ENCODE peak calls at places on chromosomes 7 and 10, in seven cellular contexts. L is K562, S is SK-N-SH, Q is H1, E is HepG2, W is T47D, A is GM12878. N is an unnamed sample.

GRCh38 chr7:97145068-97145467 is 27.6 kb downstream of the SDHAF3 start:
- DNase-seq in L (no peak), S (peak; percentile 27), A (no peak), Q (no peak), W (peak; percentile 31), E (peak; percentile 32), N (no peak)

GRCh38 chr7:150371996-150372270 is 3.3 kb downstream of the REPIN1 start:
- DNase-seq in L (no peak), W (no peak), Q (no peak), E (no peak), A (no peak), S (no peak), N (no peak)

GRCh38 chr10:43263551-43264323 is 3.1 kb downstream of the RASGEF1A start:
- DNase-seq in W (peak; percentile 38), L (peak; percentile 10), A (no peak), Q (peak; percentile 55), S (peak; percentile 75), E (no peak), N (no peak)

GRCh38 chr10:103066141-103067098 is 126.7 kb downstream of the NT5C2 start:
- DNase-seq in A (no peak), W (no peak), L (no peak), Q (no peak), S (peak; percentile 73), E (no peak), N (no peak)

GRCh38 chr7:265192-265997 is 24.6 kb upstream of the FOXL3 start:
- DNase-seq in A (no peak), S (no peak), E (no peak), Q (no peak), L (no peak), W (no peak), N (no peak)

GRCh38 chr10:33337335-33337854 is 2.9 kb upstream of the NRP1 start:
- DNase-seq in L (no peak), A (no peak), E (no peak), W (no peak), S (no peak), Q (no peak), N (no peak)

GRCh38 chr10:60652628-60653027 is 125.7 kb upstream of the CDK1 start:
- DNase-seq in W (no peak), Q (no peak), L (no peak), A (peak; percentile 13), E (no peak), S (no peak), N (no peak)

GRCh38 chr10:132591166-132591971 is 53.8 kb downstream of the INPP5A start:
- DNase-seq in Q (no peak), S (no peak), L (no peak), W (peak; percentile 2), E (peak; percentile 87), A (no peak), N (no peak)

GRCh38 chr10:68406111-68406814 is 814 bp downstream of the RUFY2 start:
- DNase-seq in L (no peak), S (peak; percentile 84), Q (peak; percentile 85), W (peak; percentile 60), E (peak; percentile 23), A (no peak), N (no peak)

GRCh38 chr10:18368681-18369080 is 228.5 kb downstream of the CACNB2 start:
- DNase-seq in A (no peak), E (no peak), S (no peak), Q (no peak), W (no peak), L (no peak), N (no peak)

GRCh38 chr7:8161398-8161828 is 100.6 kb downstream of the ICA1 start:
- DNase-seq in E (no peak), S (no peak), L (no peak), W (no peak), A (no peak), Q (no peak), N (no peak)

GRCh38 chr7:105876964-105877601 is 684 bp upstream of the ATXN7L1 start:
- DNase-seq in Q (peak; percentile 75), E (peak; percentile 60), W (peak; percentile 41), A (no peak), L (peak; percentile 37), S (peak; percentile 71), N (peak; percentile 4)

GRCh38 chr10:86254526-86255174 is 111.9 kb downstream of the GRID1 start:
- DNase-seq in S (peak; percentile 39), L (no peak), Q (peak; percentile 45), W (no peak), E (no peak), A (no peak), N (peak; percentile 70)

GRCh38 chr7:50567715-50568261 is 2.6 kb upstream of the DDC start:
- DNase-seq in A (no peak), Q (no peak), L (no peak), S (peak; percentile 42), W (no peak), E (no peak), N (no peak)

GRCh38 chr7:11787534-11787933 is 44.5 kb downstream of the THSD7A start:
- DNase-seq in L (no peak), A (no peak), Q (no peak), W (no peak), E (no peak), S (no peak), N (no peak)

GRCh38 chr10:21753497-21754270 is 219.7 kb downstream of the MLLT10 start:
- DNase-seq in A (no peak), S (no peak), E (no peak), Q (no peak), L (no peak), W (no peak), N (no peak)

GRCh38 chr7:106056513-106057203 is 55.5 kb downstream of the SYPL1 start:
- DNase-seq in A (no peak), Q (peak; percentile 71), E (peak; percentile 62), S (peak; percentile 88), W (peak; percentile 83), L (peak; percentile 83), N (peak; percentile 57)

GRCh38 chr10:89916481-89916880 is 215.1 kb downstream of the KIF20B start:
- DNase-seq in W (no peak), S (no peak), A (no peak), L (no peak), E (no peak), Q (no peak), N (no peak)

GRCh38 chr10:116771101-116771705 is 28.8 kb upstream of the HSPA12A start:
- DNase-seq in L (no peak), S (no peak), Q (no peak), E (peak; percentile 80), W (no peak), A (no peak), N (no peak)

GRCh38 chr7:94375167-94375566 is 19.5 kb upstream of the COL1A2 start:
- DNase-seq in Q (no peak), W (no peak), A (no peak), L (no peak), S (no peak), E (no peak), N (no peak)
- TF ChIP-seq JUND in Q (no peak), W (no peak), A (no peak), L (no peak), S (peak; percentile 53), E (no peak), N (no peak)

DNA sequence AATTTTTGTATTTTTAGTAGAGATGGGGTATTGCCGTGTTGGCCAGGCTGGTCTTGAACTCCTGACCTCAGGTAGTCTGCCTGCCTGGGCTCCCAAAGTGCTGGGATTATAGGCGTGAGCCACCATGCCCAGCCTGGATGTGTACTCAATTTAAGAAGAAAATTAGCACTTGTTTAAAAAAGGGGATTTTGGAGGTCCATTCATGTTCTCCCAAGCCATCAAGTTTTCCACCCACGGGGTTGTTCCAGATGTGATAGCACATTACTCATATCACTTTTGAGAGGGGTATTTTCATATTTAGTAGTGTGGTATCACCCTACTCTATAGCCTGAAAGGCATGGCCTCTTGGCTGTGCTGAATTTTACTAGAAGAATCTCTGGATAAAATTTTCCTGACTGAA is 10.5 kb upstream of the SLC26A3 start:
- DNase-seq in S (no peak), W (no peak), L (no peak), E (no peak), A (no peak), Q (no peak), N (no peak)
- TF ChIP-seq JUND in S (no peak), W (no peak), L (no peak), E (no peak), A (no peak), Q (no peak), N (no peak)

GRCh38 chr10:127991543-127992255 is 84.8 kb downstream of the PTPRE start:
- DNase-seq in W (no peak), A (no peak), L (no peak), Q (no peak), E (no peak), S (no peak), N (no peak)

GRCh38 chr10:127993281-127993680 is 86.4 kb downstream of the PTPRE start:
- DNase-seq in A (no peak), W (no peak), E (no peak), S (no peak), Q (no peak), L (no peak), N (no peak)

GRCh38 chr10:127989481-127989964 is 82.6 kb downstream of the PTPRE start:
- DNase-seq in A (no peak), Q (no peak), L (no peak), W (no peak), E (no peak), S (peak; percentile 41), N (no peak)

GRCh38 chr10:127992376-127992775 is 85.5 kb downstream of the PTPRE start:
- DNase-seq in Q (no peak), A (no peak), L (no peak), S (no peak), W (no peak), E (no peak), N (no peak)

GRCh38 chr10:127990846-127991542 is 84.1 kb downstream of the PTPRE start:
- DNase-seq in E (no peak), A (no peak), S (no peak), L (no peak), W (no peak), Q (no peak), N (peak; percentile 65)
- TF ChIP-seq JUND in E (no peak), A (no peak), S (peak; percentile 81), L (no peak), W (no peak), Q (no peak), N (peak; percentile 81)

GRCh38 chr7:2864204-2864985 is 20.3 kb upstream of the GNA12 start:
- DNase-seq in A (no peak), Q (no peak), E (peak; percentile 59), W (no peak), S (no peak), L (no peak), N (no peak)
- TF ChIP-seq JUND in A (no peak), Q (no peak), E (no peak), W (no peak), S (no peak), L (no peak), N (no peak)

GRCh38 chr10:96038476-96039387 is 4.7 kb upstream of the CCNJ start:
- DNase-seq in L (no peak), W (no peak), S (no peak), A (no peak), Q (no peak), E (no peak), N (no peak)
- TF ChIP-seq JUND in L (no peak), W (no peak), S (no peak), A (no peak), Q (no peak), E (no peak), N (no peak)

DNA sequence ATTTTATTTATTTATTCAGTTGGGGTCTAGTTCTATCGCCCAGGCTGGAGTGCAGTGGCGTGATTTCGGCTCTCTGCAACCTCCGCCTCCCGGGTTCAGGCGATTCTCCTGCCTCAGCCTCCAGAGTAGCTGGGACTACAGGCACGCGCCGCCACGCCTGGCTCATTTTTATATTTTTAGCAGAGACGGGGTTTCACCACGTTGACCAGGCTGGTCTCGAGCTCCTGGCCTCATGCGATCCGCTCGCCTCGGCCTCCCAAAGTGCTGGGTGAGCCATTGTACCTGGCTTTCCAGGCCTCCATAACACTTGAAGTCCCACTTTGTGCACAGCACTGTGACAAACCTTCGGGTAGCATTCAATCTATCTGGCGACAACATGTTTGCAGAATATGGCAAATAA is 1.0 kb upstream of the DCLRE1C start:
- DNase-seq in L (no peak), E (no peak), W (no peak), A (no peak), S (no peak), Q (no peak), N (no peak)
- TF ChIP-seq JUND in L (no peak), E (no peak), W (no peak), A (no peak), S (no peak), Q (no peak), N (no peak)